ENCODE peak calls at places on chromosome X, in six cellular contexts. G is GM23248, Z is H1, Y is tibial nerve, O is K562, L is uterus. E is an unnamed sample.

GRCh38 chrX:27728291-27728690 is 79.5 kb upstream of the MAGEB10 start:
- DNase-seq in G (no peak), Y (no peak), O (no peak), L (no peak), Z (no peak), E (no peak)

GRCh38 chrX:123072686-123073385 is 111.2 kb upstream of the GRIA3 start:
- DNase-seq in Z (no peak), Y (no peak), L (no peak), O (no peak), G (no peak), E (no peak)

GRCh38 chrX:20452487-20452886 is 185.8 kb upstream of the RPS6KA3 start:
- DNase-seq in O (no peak), L (no peak), Y (no peak), G (no peak), Z (no peak), E (no peak)

GRCh38 chrX:109902665-109903064 is 100.2 kb upstream of the TMEM164 start:
- DNase-seq in O (no peak), L (no peak), Y (no peak), Z (no peak), G (peak; percentile 56), E (no peak)

GRCh38 chrX:41087219-41087618 is 2.0 kb downstream of the USP9X start:
- DNase-seq in O (no peak), G (no peak), Y (no peak), Z (no peak), L (no peak), E (no peak)

GRCh38 chrX:136097871-136098805 is 49.2 kb upstream of the FHL1 start:
- DNase-seq in G (no peak), O (peak; percentile 68), L (no peak), Y (no peak), Z (peak; percentile 15), E (peak; percentile 49)

GRCh38 chrX:68462653-68463052 is 29.4 kb upstream of the OPHN1 start:
- DNase-seq in Y (peak; percentile 51), L (no peak), G (peak; percentile 52), O (peak; percentile 8), Z (peak; percentile 0), E (no peak)

GRCh38 chrX:96979766-96980165 is 96.1 kb downstream of the RPA4 start:
- DNase-seq in O (no peak), G (no peak), Z (no peak), L (no peak), Y (no peak), E (no peak)

GRCh38 chrX:4253092-4253491 is 539.6 kb upstream of the PRKX start:
- DNase-seq in G (no peak), Y (no peak), O (no peak), L (no peak), Z (no peak), E (no peak)

GRCh38 chrX:106201502-106202178 is 33.5 kb downstream of the PWWP3B start:
- DNase-seq in O (no peak), G (no peak), Z (peak; percentile 3), Y (no peak), L (no peak), E (no peak)

GRCh38 chrX:7164174-7164573 is 16.2 kb upstream of the PUDP start:
- DNase-seq in G (no peak), Y (no peak), O (no peak), L (no peak), Z (no peak), E (no peak)

GRCh38 chrX:49129427-49129826 is 5.9 kb upstream of the GPKOW start:
- DNase-seq in L (no peak), G (no peak), Z (no peak), Y (no peak), O (no peak), E (no peak)

GRCh38 chrX:45761920-45762319 is 561.2 kb upstream of the DIPK2B start:
- DNase-seq in G (no peak), Y (no peak), Z (no peak), O (no peak), L (no peak), E (no peak)

GRCh38 chrX:106952988-106953387 is 32.8 kb downstream of the CLDN2 start:
- DNase-seq in L (no peak), G (peak; percentile 33), Y (no peak), O (no peak), Z (no peak), E (no peak)

GRCh38 chrX:96703816-96704215 is 19.2 kb downstream of the DIAPH2 start:
- DNase-seq in Y (no peak), Z (no peak), G (peak; percentile 2), O (no peak), L (no peak), E (no peak)

GRCh38 chrX:150680974-150681373 is 12.2 kb upstream of the MTMR1 start:
- DNase-seq in G (peak; percentile 31), O (no peak), Y (no peak), Z (no peak), L (no peak), E (peak; percentile 27)

GRCh38 chrX:145609951-145610511 is 207.6 kb upstream of the SLITRK2 start:
- DNase-seq in O (no peak), Z (no peak), Y (no peak), G (no peak), L (no peak), E (no peak)

GRCh38 chrX:104270916-104271512 is 16.3 kb upstream of the ESX1 start:
- DNase-seq in G (peak; percentile 55), Z (no peak), Y (peak; percentile 8), L (peak; percentile 19), O (peak; percentile 11), E (peak; percentile 26)

GRCh38 chrX:19579485-19579884 is 64.2 kb upstream of the MAP3K15 start:
- DNase-seq in Y (no peak), L (no peak), G (peak; percentile 87), O (no peak), Z (no peak), E (no peak)

GRCh38 chrX:109336141-109336540 is 145.7 kb downstream of the GUCY2F start:
- DNase-seq in G (no peak), Z (no peak), O (no peak), Y (no peak), L (no peak), E (no peak)

GRCh38 chrX:72299891-72300630 is 5.7 kb downstream of the CITED1 start:
- DNase-seq in L (no peak), Z (no peak), Y (no peak), O (no peak), G (no peak), E (no peak)

GRCh38 chrX:140501940-140502468 is 2.9 kb downstream of the SOX3 start:
- DNase-seq in L (no peak), O (no peak), G (no peak), Y (no peak), Z (no peak), E (no peak)

GRCh38 chrX:140503230-140503585 is 1.7 kb downstream of the SOX3 start:
- DNase-seq in L (no peak), Z (no peak), G (no peak), O (no peak), Y (no peak), E (no peak)

GRCh38 chrX:140502491-140503229 is 2.2 kb downstream of the SOX3 start:
- DNase-seq in G (peak; percentile 31), L (no peak), Y (no peak), Z (no peak), O (no peak), E (peak; percentile 57)

GRCh38 chrX:140504371-140505324 is at the start of gene SOX3:
- DNase-seq in Y (no peak), G (no peak), L (no peak), O (no peak), Z (no peak), E (no peak)

DNA sequence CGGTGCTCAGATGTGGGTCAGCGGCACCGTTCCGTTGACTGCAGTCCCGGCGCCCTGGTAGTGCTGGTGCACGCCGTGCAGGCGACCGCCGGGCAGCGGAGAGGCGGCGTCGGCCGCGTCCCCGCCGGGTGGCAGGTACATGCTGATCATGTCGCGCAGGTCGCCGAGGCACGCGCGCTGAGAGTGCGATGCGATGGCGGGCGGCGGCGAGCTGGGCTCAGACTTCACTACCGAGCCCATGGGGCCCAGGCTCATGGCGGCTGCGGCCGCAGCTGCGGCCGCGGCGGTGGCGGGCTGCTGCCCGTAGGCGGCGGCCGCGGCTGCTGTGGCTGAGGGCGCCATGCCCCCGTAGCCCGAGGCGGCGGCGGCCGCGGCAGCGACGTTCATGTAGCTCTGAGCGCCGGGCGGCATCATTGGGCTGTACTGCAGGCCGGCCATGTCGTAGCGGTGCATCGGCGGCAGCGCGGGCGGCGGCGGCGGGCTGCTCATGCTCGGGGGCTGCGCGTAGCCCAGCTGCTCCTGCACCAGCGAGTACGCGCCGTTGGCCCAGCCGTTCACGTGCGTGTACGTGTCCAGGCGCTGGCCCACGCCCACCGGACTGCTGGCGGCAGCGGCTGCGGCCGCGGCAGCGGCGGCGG is 1.0 kb downstream of the SOX3 start:
- DNase-seq in L (no peak), O (no peak), Y (no peak), Z (no peak), G (peak; percentile 48), E (peak; percentile 63)
- H3K9me3 ChIP-seq in L (no peaks in the 10 kb centered on the region), O (no peaks in the 10 kb centered on the region), Y (no peaks in the 10 kb centered on the region), Z (no peaks in the 10 kb centered on the region), G (no peaks in the 10 kb centered on the region), E (no peaks in the 10 kb centered on the region)

DNA sequence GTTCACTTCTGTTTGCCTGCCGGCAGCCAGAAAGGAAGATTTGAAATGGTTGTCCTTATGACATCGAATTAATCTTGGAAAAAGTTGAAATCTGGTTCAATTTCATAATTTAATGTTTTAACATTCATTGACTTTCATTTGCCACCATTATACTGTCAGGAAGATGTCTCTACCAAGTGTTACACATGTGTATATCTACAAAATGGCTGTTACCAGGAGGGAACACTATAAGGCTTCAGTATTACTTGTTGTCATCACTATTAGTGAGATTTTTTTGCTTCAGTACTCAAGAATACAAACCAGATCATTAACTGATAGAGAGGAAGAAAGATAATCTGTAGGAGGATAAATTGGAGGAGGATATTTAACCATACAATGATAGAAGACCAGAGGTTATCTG is 71.2 kb downstream of the TSPAN7 start:
- DNase-seq in O (no peak), Z (no peak), Y (no peak), L (no peak), G (no peak), E (no peak)
- H3K4me3 ChIP-seq in O (no peak overlapping the region), Z (no peak overlapping the region), Y (no peak overlapping the region), L (no peak overlapping the region), G (no peak overlapping the region), E (peak overlapping the region; percentile 28)

DNA sequence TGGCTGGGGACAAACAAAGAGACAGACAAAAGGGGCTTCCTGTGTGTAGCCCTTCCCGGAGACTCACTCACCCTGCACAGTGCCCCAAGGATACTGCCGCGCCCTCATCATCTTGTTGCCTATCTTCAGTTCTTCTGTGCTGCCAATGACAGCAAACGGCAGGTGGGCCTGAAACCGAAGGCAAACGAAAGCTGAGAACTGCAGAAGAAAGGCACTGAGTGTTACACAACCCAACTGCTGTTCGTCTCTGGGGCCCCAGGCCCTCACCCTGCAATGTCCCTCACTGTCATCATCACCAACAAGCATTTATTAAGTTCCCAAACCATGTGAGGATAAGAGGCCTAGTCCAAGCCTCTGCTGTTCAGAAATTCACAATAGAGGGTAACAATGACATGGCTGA is 34.4 kb upstream of the NKRF start:
- DNase-seq in O (no peak), G (no peak), Z (no peak), Y (no peak), L (no peak), E (no peak)
- H3K4me1 ChIP-seq in O (no peaks in the 10 kb centered on the region), G (no peaks in the 10 kb centered on the region), Z (peaks cover 3% of the 10 kb centered on the region), Y (no peaks in the 10 kb centered on the region), L (no peaks in the 10 kb centered on the region), E (no peaks in the 10 kb centered on the region)

GRCh38 chrX:152853986-152854385 is 23.1 kb downstream of the NSDHL start:
- DNase-seq in L (no peak), O (no peak), Y (no peak), G (no peak), Z (no peak), E (no peak)

GRCh38 chrX:152845618-152846240 is 14.9 kb downstream of the NSDHL start:
- DNase-seq in Z (no peak), Y (no peak), L (no peak), G (no peak), O (no peak), E (no peak)

GRCh38 chrX:152847281-152847680 is 16.4 kb downstream of the NSDHL start:
- DNase-seq in G (no peak), Y (no peak), Z (no peak), L (no peak), O (no peak), E (no peak)

GRCh38 chrX:152850465-152850864 is 19.6 kb downstream of the NSDHL start:
- DNase-seq in Y (no peak), O (no peak), G (no peak), Z (no peak), L (no peak), E (no peak)
- H3K9me3 ChIP-seq in Y (no peaks in the 10 kb centered on the region), O (no peaks in the 10 kb centered on the region), G (no peaks in the 10 kb centered on the region), Z (no peaks in the 10 kb centered on the region), L (no peaks in the 10 kb centered on the region), E (no peaks in the 10 kb centered on the region)